ENCODE peak calls at places on chromosome 15, in seven cellular contexts. M is dorsolateral prefrontal cortex, C is fibroblast of lung, R is suprapubic skin, L is psoas muscle, P is tibial artery, Q is cardiac muscle cell. X is an unnamed sample.

GRCh38 chr15:26720546-26720945 is 52.3 kb downstream of the GABRB3 start:
- DNase-seq in M (no peak), C (no peak), R (no peak), L (no peak), P (no peak), Q (no peak), X (no peak)

GRCh38 chr15:83928878-83929418 is 275.0 kb downstream of the ADAMTSL3 start:
- DNase-seq in M (no peak), C (no peak), R (no peak), L (no peak), P (no peak), Q (no peak), X (no peak)

GRCh38 chr15:73983211-73983727 is 8.8 kb downstream of the STOML1 start:
- DNase-seq in M (no peak), C (peak; percentile 81), R (peak; percentile 79), L (peak; percentile 83), P (no peak), Q (peak; percentile 86), X (peak; percentile 58)

GRCh38 chr15:83644453-83644852 is 9.5 kb upstream of the ADAMTSL3 start:
- DNase-seq in M (no peak), C (no peak), R (no peak), L (no peak), P (no peak), Q (no peak), X (no peak)

GRCh38 chr15:26682765-26683164 is 90.1 kb downstream of the GABRB3 start:
- DNase-seq in M (no peak), C (no peak), R (no peak), L (no peak), P (no peak), Q (no peak), X (no peak)

GRCh38 chr15:49645277-49645676 is 24.4 kb downstream of the DTWD1 start:
- DNase-seq in M (no peak), C (no peak), R (no peak), L (no peak), P (no peak), Q (no peak), X (no peak)

GRCh38 chr15:61521961-61522360 is 292.9 kb upstream of the RORA start:
- DNase-seq in M (no peak), C (no peak), R (no peak), L (no peak), P (no peak), Q (no peak), X (no peak)

GRCh38 chr15:48806151-48806550 is 4.7 kb downstream of the CEP152 start:
- DNase-seq in M (no peak), C (no peak), R (no peak), L (no peak), P (no peak), Q (peak; percentile 56), X (peak; percentile 47)

GRCh38 chr15:67066041-67067021 is 929 bp downstream of the SMAD3 start:
- DNase-seq in M (no peak), C (no peak), R (no peak), L (peak; percentile 68), P (no peak), Q (no peak), X (no peak)

GRCh38 chr15:51737538-51738305 is at the start of gene LYSMD2:
- DNase-seq in M (peak; percentile 49), C (peak; percentile 66), R (peak; percentile 87), L (peak; percentile 88), P (peak; percentile 79), Q (peak; percentile 76), X (peak; percentile 20)

GRCh38 chr15:59313703-59314332 is 58.9 kb downstream of the MYO1E start:
- DNase-seq in M (peak; percentile 60), C (peak; percentile 83), R (no peak), L (peak; percentile 88), P (peak; percentile 91), Q (no peak), X (no peak)

GRCh38 chr15:74889882-74890768 is at the start of gene MPI:
- DNase-seq in M (peak; percentile 87), C (peak; percentile 78), R (peak; percentile 93), L (peak; percentile 91), P (peak; percentile 85), Q (peak; percentile 83), X (peak; percentile 73)

GRCh38 chr15:81024265-81024875 is 23.6 kb downstream of the TLNRD1 start:
- DNase-seq in M (no peak), C (no peak), R (no peak), L (no peak), P (no peak), Q (no peak), X (no peak)

GRCh38 chr15:62896969-62897486 is 145.5 kb upstream of the TPM1 start:
- DNase-seq in M (no peak), C (peak; percentile 99), R (peak; percentile 89), L (peak; percentile 95), P (peak; percentile 89), Q (peak; percentile 98), X (peak; percentile 100)

GRCh38 chr15:88038261-88038660 is 218.3 kb downstream of the NTRK3 start:
- DNase-seq in M (no peak), C (no peak), R (no peak), L (no peak), P (no peak), Q (no peak), X (no peak)

GRCh38 chr15:75171408-75171807 is 30.3 kb upstream of the C15orf39 start:
- DNase-seq in M (no peak), C (peak; percentile 91), R (no peak), L (no peak), P (no peak), Q (peak; percentile 69), X (peak; percentile 84)

GRCh38 chr15:89776274-89777072 is at the start of gene MESP2:
- DNase-seq in M (peak; percentile 61), C (peak; percentile 69), R (peak; percentile 93), L (peak; percentile 92), P (peak; percentile 84), Q (peak; percentile 89), X (peak; percentile 52)
- H3K27ac ChIP-seq in M (peak within 1 kb of the TSS; percentile 61), C (no peak within 1 kb of the TSS), R (peak within 1 kb of the TSS; percentile 43), L (no peak within 1 kb of the TSS), P (peak within 1 kb of the TSS; percentile 41), Q (no peak within 1 kb of the TSS), X (no peak within 1 kb of the TSS)

DNA sequence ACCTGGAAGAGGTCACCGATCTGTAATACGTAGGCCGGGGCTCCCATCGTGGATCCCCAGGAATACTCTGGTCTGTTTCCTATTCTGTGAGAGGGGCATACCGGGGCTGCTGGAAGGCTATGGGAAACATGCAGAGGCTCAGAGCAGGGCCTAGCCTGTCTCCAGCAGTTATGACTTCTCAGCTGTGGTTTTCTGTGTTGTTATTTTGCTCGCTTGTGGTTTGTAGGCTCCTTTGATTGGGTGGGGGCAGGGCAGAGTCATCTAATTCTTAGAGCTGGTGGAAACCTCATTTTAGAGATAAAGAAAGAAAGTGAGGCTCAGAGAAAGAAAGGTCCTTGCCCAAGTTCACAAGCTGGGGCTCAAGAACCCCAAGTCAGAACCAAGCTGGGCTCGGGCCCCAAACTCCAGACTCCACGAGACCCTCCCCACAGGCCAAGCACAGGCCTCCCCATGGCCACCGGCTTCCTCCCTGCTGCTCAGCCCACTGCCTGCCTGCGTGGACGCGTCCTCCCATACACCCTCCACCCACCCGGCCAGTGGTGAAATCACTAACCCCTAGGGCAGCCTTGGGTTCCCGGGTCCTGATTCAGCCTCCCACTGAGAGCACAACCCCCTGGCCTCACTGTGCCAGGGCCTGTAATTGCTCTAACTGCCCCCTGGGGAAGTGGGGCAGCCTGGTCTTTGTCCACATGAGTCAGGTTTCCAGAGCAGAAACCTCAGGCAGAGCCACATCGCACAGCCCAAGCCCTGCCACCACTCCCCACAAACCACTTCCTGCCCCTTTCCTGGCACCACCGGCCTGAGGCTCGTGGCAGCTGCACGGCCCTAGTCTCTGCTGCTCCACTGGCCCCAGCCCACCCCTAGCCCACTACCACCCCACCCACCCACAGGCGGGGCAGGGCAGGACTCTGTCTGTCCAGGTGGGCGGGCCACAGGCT is 270.8 kb downstream of the UACA start:
- DNase-seq in M (peak; percentile 51), C (peak; percentile 93), R (no peak), L (peak; percentile 66), P (peak; percentile 61), Q (peak; percentile 92), X (peak; percentile 91)
- H3K4me3 ChIP-seq in M (no peak overlapping the region), C (no peak overlapping the region), R (no peak overlapping the region), L (no peak overlapping the region), P (no peak overlapping the region), Q (no peak overlapping the region), X (no peak overlapping the region)

DNA sequence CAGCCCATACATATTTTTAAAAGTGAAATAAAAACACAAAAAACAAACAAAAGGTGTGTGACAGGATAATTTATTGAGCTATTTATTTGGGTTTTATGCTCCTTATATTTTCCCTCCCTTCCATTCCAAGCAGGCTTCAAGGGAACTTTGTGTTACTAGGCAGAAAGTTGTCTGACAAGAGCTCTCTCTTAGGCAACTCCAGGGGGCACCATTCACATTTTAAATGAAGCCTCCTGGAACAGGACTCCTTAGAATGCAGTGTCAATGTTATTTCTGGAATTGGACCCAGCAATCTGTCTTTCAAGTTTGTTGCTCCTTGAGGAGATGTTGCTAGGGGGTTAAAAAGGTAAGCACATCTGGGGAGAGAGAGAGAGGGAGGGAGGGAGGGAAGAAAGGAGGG is 5.4 kb upstream of the RFX7 start:
- DNase-seq in M (no peak), C (peak; percentile 64), R (no peak), L (no peak), P (no peak), Q (peak; percentile 80), X (peak; percentile 60)
- TF ChIP-seq CTCF in M (peak; percentile 8), C (peak; percentile 37), R (no peak), L (no peak), P (no peak), Q (peak; percentile 53), X (peak; percentile 66)

GRCh38 chr15:68430471-68431036 is 1.4 kb downstream of the ITGA11 start:
- DNase-seq in M (no peak), C (no peak), R (no peak), L (no peak), P (no peak), Q (no peak), X (no peak)

GRCh38 chr15:68431037-68431791 is 749 bp downstream of the ITGA11 start:
- DNase-seq in M (no peak), C (no peak), R (no peak), L (peak; percentile 72), P (peak; percentile 56), Q (peak; percentile 33), X (no peak)

GRCh38 chr15:68428431-68428940 is 3.5 kb downstream of the ITGA11 start:
- DNase-seq in M (no peak), C (no peak), R (peak; percentile 43), L (no peak), P (no peak), Q (no peak), X (no peak)

GRCh38 chr15:68427961-68428360 is 4.0 kb downstream of the ITGA11 start:
- DNase-seq in M (no peak), C (no peak), R (no peak), L (no peak), P (no peak), Q (no peak), X (no peak)

GRCh38 chr15:68429691-68430470 is 2.1 kb downstream of the ITGA11 start:
- DNase-seq in M (no peak), C (peak; percentile 60), R (no peak), L (no peak), P (no peak), Q (no peak), X (no peak)
- H3K27ac ChIP-seq in M (no peak overlapping the region), C (no peak overlapping the region), R (no peak overlapping the region), L (no peak overlapping the region), P (peak overlapping the region; percentile 77), Q (no peak overlapping the region), X (peak overlapping the region; percentile 58)

X was measured in brain microvascular endothelial cell.